ENCODE peak calls at places on chromosomes 4 and X, in seven cellular contexts. Y, X, O, E, J, K and C are unnamed samples.

GRCh38 chr4:56619160-56619559 is 61.9 kb downstream of the HOPX start:
- DNase-seq in Y (no peak), X (no peak), O (no peak), E (no peak), J (no peak), K (peak), C (no peak)

GRCh38 chr4:7337196-7338058 is 97.3 kb downstream of the PSAPL1 start:
- DNase-seq in Y (no peak), X (no peak), O (no peak), E (no peak), J (no peak), K (no peak), C (no peak)

GRCh38 chr4:26780524-26780923 is 80.1 kb upstream of the STIM2 start:
- DNase-seq in Y (no peak), X (peak), O (peak), E (no peak), J (no peak), K (no peak), C (no peak)

GRCh38 chrX:21683910-21684309 is 25.8 kb upstream of the KLHL34 start:
- DNase-seq in Y (no peak), X (peak), O (no peak), E (no peak), J (no peak), K (peak), C (no peak)

GRCh38 chr4:8534129-8534528 is 46.1 kb upstream of the GPR78 start:
- DNase-seq in Y (no peak), X (no peak), O (peak), E (no peak), J (no peak), K (no peak), C (no peak)

GRCh38 chr4:7719354-7720174 is 220.1 kb downstream of the AFAP1 start:
- DNase-seq in Y (peak), X (no peak), O (peak), E (peak), J (peak), K (no peak), C (peak)

GRCh38 chrX:155662297-155662696 is 49.5 kb upstream of the TMLHE start:
- DNase-seq in Y (no peak), X (no peak), O (no peak), E (no peak), J (no peak), K (no peak), C (peak)

GRCh38 chr4:30720656-30721352 is 635 bp downstream of the PCDH7 start:
- DNase-seq in Y (peak), X (no peak), O (peak), E (peak), J (peak), K (no peak), C (no peak)

GRCh38 chr4:8276358-8277240 is 7.0 kb downstream of the HTRA3 start:
- DNase-seq in Y (peak), X (no peak), O (peak), E (peak), J (no peak), K (no peak), C (no peak)

GRCh38 chr4:54169176-54169575 is 59.9 kb upstream of the PDGFRA start:
- DNase-seq in Y (no peak), X (peak), O (no peak), E (no peak), J (no peak), K (no peak), C (no peak)

GRCh38 chrX:68717196-68717595 is 69.7 kb downstream of the STARD8 start:
- DNase-seq in Y (no peak), X (no peak), O (no peak), E (no peak), J (no peak), K (no peak), C (no peak)

GRCh38 chr4:74292111-74292870 is 16.0 kb upstream of the EPGN start:
- DNase-seq in Y (no peak), X (no peak), O (no peak), E (no peak), J (no peak), K (no peak), C (no peak)

GRCh38 chrX:71178908-71179307 is 34.3 kb downstream of the NLGN3 start:
- DNase-seq in Y (peak), X (peak), O (peak), E (peak), J (no peak), K (peak), C (peak)

GRCh38 chr4:181194096-181194495 is 1049.1 kb upstream of the TENM3 start:
- DNase-seq in Y (no peak), X (no peak), O (no peak), E (no peak), J (no peak), K (no peak), C (peak)

GRCh38 chr4:158094413-158095110 is 78.3 kb downstream of the GASK1B start:
- DNase-seq in Y (peak), X (no peak), O (no peak), E (no peak), J (no peak), K (peak), C (peak)

GRCh38 chr4:24094726-24095125 is 204.9 kb upstream of the PPARGC1A start:
- DNase-seq in Y (no peak), X (no peak), O (no peak), E (no peak), J (no peak), K (no peak), C (no peak)

GRCh38 chr4:25113915-25114904 is 46.0 kb downstream of the SEPSECS start:
- DNase-seq in Y (no peak), X (no peak), O (peak), E (no peak), J (no peak), K (no peak), C (no peak)

GRCh38 chrX:153378607-153379006 is 22.5 kb downstream of the PNMA6E start:
- DNase-seq in Y (no peak), X (no peak), O (no peak), E (no peak), J (no peak), K (no peak), C (no peak)

GRCh38 chr4:78149737-78150136 is 92.6 kb downstream of the FRAS1 start:
- DNase-seq in Y (no peak), X (no peak), O (no peak), E (no peak), J (no peak), K (no peak), C (no peak)

GRCh38 chr4:159977907-159978617 is 875.2 kb downstream of the RAPGEF2 start:
- DNase-seq in Y (no peak), X (no peak), O (no peak), E (no peak), J (no peak), K (no peak), C (no peak)

GRCh38 chr4:182126096-182126495 is 117.1 kb upstream of the TENM3 start:
- DNase-seq in Y (no peak), X (no peak), O (no peak), E (no peak), J (no peak), K (no peak), C (no peak)

GRCh38 chrX:72280210-72280882 is 3.3 kb upstream of the RPS4X start:
- DNase-seq in Y (no peak), X (no peak), O (no peak), E (no peak), J (no peak), K (no peak), C (no peak)

GRCh38 chr4:67371563-67371962 is 173.7 kb downstream of the CENPC start:
- DNase-seq in Y (no peak), X (no peak), O (no peak), E (no peak), J (no peak), K (no peak), C (no peak)

GRCh38 chr4:17589355-17589754 is 12.4 kb downstream of the LAP3 start:
- DNase-seq in Y (no peak), X (no peak), O (no peak), E (no peak), J (no peak), K (no peak), C (no peak)

GRCh38 chr4:119124314-119124713 is 11.3 kb upstream of the MYOZ2 start:
- DNase-seq in Y (no peak), X (no peak), O (peak), E (no peak), J (no peak), K (no peak), C (no peak)

GRCh38 chr4:159455675-159456235 is 352.9 kb downstream of the RAPGEF2 start:
- DNase-seq in Y (no peak), X (peak), O (peak), E (no peak), J (no peak), K (peak), C (peak)

GRCh38 chr4:97013309-97014106 is 1129.8 kb downstream of the STPG2 start:
- DNase-seq in Y (no peak), X (no peak), O (no peak), E (no peak), J (no peak), K (no peak), C (no peak)

GRCh38 chrX:17077349-17077748 is 130.9 kb downstream of the REPS2 start:
- DNase-seq in Y (no peak), X (no peak), O (no peak), E (no peak), J (no peak), K (no peak), C (no peak)

GRCh38 chr4:56799824-56800756 is 21.4 kb downstream of the SPINK2 start:
- DNase-seq in Y (peak), X (peak), O (peak), E (peak), J (peak), K (peak), C (peak)

GRCh38 chr4:84719115-84719514 is 136.2 kb downstream of the CDS1 start:
- DNase-seq in Y (no peak), X (no peak), O (no peak), E (no peak), J (no peak), K (no peak), C (no peak)

GRCh38 chr4:8163026-8163425 is 4.4 kb upstream of the ABLIM2 start:
- DNase-seq in Y (peak), X (no peak), O (no peak), E (no peak), J (no peak), K (no peak), C (no peak)

GRCh38 chrX:111355523-111356122 is 56.4 kb downstream of the DCX start:
- DNase-seq in Y (no peak), X (no peak), O (no peak), E (no peak), J (no peak), K (no peak), C (no peak)